ENCODE peak calls at places on chromosome 3, in nine cellular contexts. K, M, O, C, W, L, V, U and Q are unnamed samples.

GRCh38 chr3:38059148-38059547 is 20.1 kb downstream of the DLEC1 start:
- DNase-seq in K (no peak), C (no peak), V (no peak), M (no peak), U (no peak), W (no peak), L (no peak), O (no peak), Q (no peak)

GRCh38 chr3:187972454-187972853 is 181.5 kb upstream of the LPP start:
- DNase-seq in O (no peak), M (no peak), K (no peak), L (no peak), U (no peak), W (no peak), V (no peak), C (no peak), Q (no peak)

GRCh38 chr3:149501524-149501923 is 27.0 kb downstream of the TM4SF4 start:
- DNase-seq in O (no peak), L (peak; percentile 93), C (no peak), V (no peak), M (no peak), U (no peak), W (peak; percentile 84), K (peak; percentile 90), Q (no peak)

GRCh38 chr3:175672119-175672689 is 813.1 kb downstream of the NAALADL2 start:
- DNase-seq in O (no peak), K (peak; percentile 47), C (no peak), V (no peak), M (no peak), L (peak; percentile 45), W (peak; percentile 32), U (no peak), Q (no peak)

GRCh38 chr3:184184546-184185234 is 1.3 kb upstream of the ABCF3 start:
- DNase-seq in K (no peak), U (no peak), C (no peak), W (no peak), M (no peak), O (no peak), L (no peak), V (no peak), Q (no peak)

GRCh38 chr3:132317229-132317948 is at the start of gene ACP3:
- DNase-seq in V (peak; percentile 77), M (no peak), K (peak; percentile 62), L (peak; percentile 83), U (peak; percentile 82), O (peak; percentile 66), C (no peak), W (peak; percentile 63), Q (peak; percentile 51)

GRCh38 chr3:86973440-86973839 is 17.5 kb downstream of the VGLL3 start:
- DNase-seq in K (no peak), U (no peak), V (no peak), O (no peak), M (no peak), C (no peak), W (peak; percentile 96), L (peak; percentile 91), Q (no peak)

GRCh38 chr3:193943200-193943599 is 192.7 kb upstream of the HES1 start:
- DNase-seq in L (no peak), M (no peak), O (peak; percentile 95), U (no peak), W (no peak), K (no peak), C (no peak), V (no peak), Q (no peak)

GRCh38 chr3:128278761-128279593 is 125.7 kb downstream of the EEFSEC start:
- DNase-seq in C (no peak), U (no peak), O (peak; percentile 55), W (peak; percentile 94), K (peak; percentile 60), L (peak; percentile 94), V (peak; percentile 61), M (no peak), Q (peak; percentile 80)

GRCh38 chr3:33372218-33373081 is 67.8 kb downstream of the UBP1 start:
- DNase-seq in L (peak; percentile 77), C (peak; percentile 22), W (peak; percentile 46), K (peak; percentile 11), O (peak; percentile 78), V (no peak), U (peak; percentile 62), M (peak; percentile 36), Q (no peak)

GRCh38 chr3:122957707-122958210 is 69.8 kb downstream of the SEMA5B start:
- DNase-seq in V (peak; percentile 65), C (no peak), K (no peak), L (no peak), M (no peak), O (no peak), U (no peak), W (no peak), Q (peak; percentile 65)

GRCh38 chr3:26920579-26920978 is 298.0 kb downstream of the LRRC3B start:
- DNase-seq in O (no peak), V (no peak), M (no peak), L (no peak), C (no peak), K (no peak), U (no peak), W (no peak), Q (no peak)

GRCh38 chr3:54533856-54534255 is 394.0 kb downstream of the LRTM1 start:
- DNase-seq in C (no peak), V (no peak), O (peak; percentile 55), K (no peak), U (no peak), W (no peak), L (no peak), M (no peak), Q (no peak)

GRCh38 chr3:139309880-139310279 is 33.9 kb upstream of the MRPS22 start:
- DNase-seq in L (peak; percentile 63), U (peak; percentile 34), W (peak; percentile 64), C (no peak), M (peak; percentile 47), K (no peak), O (peak; percentile 87), V (no peak), Q (no peak)

GRCh38 chr3:30778923-30779322 is 115.5 kb downstream of the GADL1 start:
- DNase-seq in W (no peak), K (no peak), L (no peak), O (no peak), C (no peak), U (no peak), V (no peak), M (no peak), Q (no peak)

GRCh38 chr3:66482005-66482404 is 18.8 kb downstream of the LRIG1 start:
- DNase-seq in L (no peak), V (no peak), O (no peak), W (no peak), C (no peak), K (no peak), U (peak; percentile 8), M (no peak), Q (no peak)

GRCh38 chr3:138875754-138876664 is 41.3 kb upstream of the PIK3CB start:
- DNase-seq in V (no peak), C (no peak), W (no peak), L (no peak), K (no peak), M (no peak), O (no peak), U (no peak), Q (no peak)

GRCh38 chr3:100779475-100779874 is 70.2 kb downstream of the TFG start:
- DNase-seq in M (no peak), W (no peak), V (no peak), U (no peak), C (no peak), L (no peak), K (no peak), O (no peak), Q (no peak)

GRCh38 chr3:150727653-150728502 is 24.2 kb upstream of the ERICH6 start:
- DNase-seq in W (no peak), K (no peak), M (no peak), V (no peak), C (no peak), L (no peak), U (no peak), O (no peak), Q (no peak)

GRCh38 chr3:50207359-50208042 is 2.4 kb downstream of the SLC38A3 start:
- DNase-seq in U (no peak), K (no peak), M (no peak), V (no peak), W (no peak), C (no peak), O (no peak), L (no peak), Q (no peak)

GRCh38 chr3:66858656-66859381 is 139.3 kb upstream of the KBTBD8 start:
- DNase-seq in K (no peak), W (no peak), C (no peak), U (no peak), L (no peak), O (peak; percentile 71), M (no peak), V (no peak), Q (no peak)

GRCh38 chr3:132641837-132642538 is 17.6 kb downstream of the ACAD11 start:
- DNase-seq in M (peak; percentile 8), K (no peak), U (peak; percentile 80), V (no peak), W (peak; percentile 34), O (no peak), L (peak; percentile 71), C (peak; percentile 16), Q (no peak)

GRCh38 chr3:73215286-73215685 is 153.8 kb downstream of the EBLN2 start:
- DNase-seq in C (no peak), V (no peak), K (peak; percentile 42), W (no peak), L (no peak), M (no peak), U (no peak), O (no peak), Q (no peak)

GRCh38 chr3:169146866-169147245 is 516.7 kb downstream of the MECOM start:
- DNase-seq in O (no peak), V (no peak), K (no peak), M (no peak), C (no peak), L (no peak), U (peak; percentile 78), W (no peak), Q (no peak)

GRCh38 chr3:142808103-142808917 is 80.6 kb downstream of the PCOLCE2 start:
- DNase-seq in W (peak; percentile 74), U (no peak), K (peak; percentile 49), V (no peak), L (peak; percentile 76), M (peak; percentile 31), C (no peak), O (no peak), Q (no peak)

GRCh38 chr3:171871392-171872274 is 28.5 kb downstream of the TMEM212 start:
- DNase-seq in M (no peak), L (peak; percentile 38), K (no peak), W (no peak), V (no peak), C (no peak), O (no peak), U (no peak), Q (no peak)

GRCh38 chr3:21894459-21895083 is 143.6 kb upstream of the ZNF385D start:
- DNase-seq in L (peak; percentile 59), K (no peak), W (peak; percentile 24), U (peak; percentile 24), O (no peak), M (no peak), V (no peak), C (no peak), Q (no peak)

GRCh38 chr3:30352919-30353318 is 253.5 kb upstream of the TGFBR2 start:
- DNase-seq in W (no peak), K (no peak), C (no peak), L (no peak), V (no peak), U (no peak), M (no peak), O (no peak), Q (no peak)

GRCh38 chr3:133888739-133889340 is 6.8 kb downstream of the RAB6B start:
- DNase-seq in M (no peak), V (no peak), O (no peak), C (no peak), K (no peak), U (no peak), L (no peak), W (no peak), Q (no peak)

GRCh38 chr3:120855665-120856437 is 52.2 kb upstream of the STXBP5L start:
- DNase-seq in W (no peak), C (no peak), L (peak; percentile 64), M (peak; percentile 25), K (peak; percentile 68), O (peak; percentile 84), V (no peak), U (no peak), Q (peak; percentile 19)

GRCh38 chr3:56836276-56837163 is 34.8 kb upstream of the ARHGEF3 start:
- DNase-seq in U (no peak), O (no peak), K (no peak), C (no peak), M (no peak), W (no peak), L (no peak), V (no peak), Q (no peak)